ENCODE peak calls at places on chromosomes 6 and 20, in seven cellular contexts. Z is brain microvascular endothelial cell, G is nephron progenitor cell, E is omental fat pad, Q is A549, H is fibroblast of the aortic adventitia, I is endothelial cell. O is an unnamed sample.

GRCh38 chr20:57582432-57583288 is 21.8 kb downstream of the PCK1 start:
- DNase-seq in I (peak), G (peak), Q (no peak), H (peak), E (no peak), Z (peak), O (no peak)

GRCh38 chr6:170290306-170291128 is at the start of gene DLL1:
- DNase-seq in H (peak), I (peak), Z (no peak), E (no peak), G (peak), Q (no peak), O (peak)

GRCh38 chr20:1934578-1935573 is 39.7 kb downstream of the SIRPA start:
- DNase-seq in Q (no peak), Z (peak), G (no peak), I (no peak), H (peak), E (peak), O (no peak)

GRCh38 chr6:157682856-157683481 is 140.1 kb upstream of the SNX9 start:
- DNase-seq in I (no peak), E (no peak), H (peak), Z (peak), G (no peak), Q (peak), O (no peak)

GRCh38 chr20:12594410-12595130 is 414.2 kb upstream of the SPTLC3 start:
- DNase-seq in Z (peak), H (no peak), G (no peak), I (no peak), E (no peak), Q (peak), O (no peak)

GRCh38 chr6:149138699-149139294 is 178.7 kb upstream of the TAB2 start:
- DNase-seq in E (no peak), I (no peak), Z (no peak), G (no peak), H (no peak), Q (no peak), O (no peak)

GRCh38 chr20:50027611-50028105 is 44.9 kb downstream of the SNAI1 start:
- DNase-seq in E (peak), Q (peak), H (peak), Z (peak), G (no peak), I (no peak), O (no peak)

GRCh38 chr6:106870069-106870468 is 104.5 kb downstream of the CD24 start:
- DNase-seq in E (no peak), H (peak), I (no peak), G (no peak), Z (peak), Q (peak), O (no peak)

GRCh38 chr20:49668181-49668877 is 45.3 kb downstream of the B4GALT5 start:
- DNase-seq in I (no peak), Z (no peak), E (no peak), H (no peak), G (peak), Q (no peak), O (peak)

GRCh38 chr6:83292900-83293843 is 100.0 kb downstream of the RWDD2A start:
- DNase-seq in G (no peak), Q (no peak), Z (no peak), E (no peak), H (no peak), I (no peak), O (no peak)

GRCh38 chr6:139129284-139129683 is 5.6 kb upstream of the HECA start:
- DNase-seq in I (no peak), Q (no peak), H (peak), E (no peak), Z (peak), G (no peak), O (no peak)

GRCh38 chr20:45358282-45359068 is 4.5 kb upstream of the SYS1 start:
- DNase-seq in Z (peak), I (no peak), H (peak), Q (no peak), G (no peak), E (no peak), O (no peak)

GRCh38 chr6:170148709-170149470 is 142.0 kb downstream of the DLL1 start:
- DNase-seq in G (no peak), Z (no peak), E (no peak), Q (no peak), H (no peak), I (no peak), O (no peak)

GRCh38 chr20:46400253-46400652 is 6.2 kb downstream of the ELMO2 start:
- DNase-seq in G (no peak), H (peak), I (no peak), E (no peak), Q (no peak), Z (peak), O (no peak)

DNA sequence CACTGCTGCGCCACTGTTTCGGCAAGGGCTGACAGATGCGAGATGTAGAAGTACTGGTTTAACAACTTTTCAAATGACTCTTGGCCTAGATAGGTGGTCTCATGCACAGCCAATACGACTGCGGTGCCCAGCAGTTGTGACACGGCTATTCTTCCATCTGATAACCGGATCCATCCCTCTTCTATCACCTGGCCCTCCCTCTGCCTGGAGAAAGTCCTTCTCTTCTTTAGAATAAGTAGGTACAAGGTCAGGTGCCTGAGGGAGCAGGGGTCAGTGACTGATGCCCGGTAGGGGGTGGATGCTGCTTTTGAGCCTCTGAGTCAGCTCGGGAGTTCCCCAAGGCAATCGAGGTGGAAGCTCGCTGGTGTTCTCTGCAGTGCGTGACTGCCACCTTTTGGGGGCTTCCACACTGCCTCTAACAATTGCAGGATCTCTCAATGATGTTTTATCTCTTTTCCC is 166.8 kb upstream of the GRIK2 start:
- DNase-seq in I (peak), G (peak), E (no peak), Q (peak), Z (peak), H (peak), O (peak)
- TF ChIP-seq CTCF in I (no peak), G (peak), E (no peak), Q (peak), Z (peak), H (peak), O (no peak)

DNA sequence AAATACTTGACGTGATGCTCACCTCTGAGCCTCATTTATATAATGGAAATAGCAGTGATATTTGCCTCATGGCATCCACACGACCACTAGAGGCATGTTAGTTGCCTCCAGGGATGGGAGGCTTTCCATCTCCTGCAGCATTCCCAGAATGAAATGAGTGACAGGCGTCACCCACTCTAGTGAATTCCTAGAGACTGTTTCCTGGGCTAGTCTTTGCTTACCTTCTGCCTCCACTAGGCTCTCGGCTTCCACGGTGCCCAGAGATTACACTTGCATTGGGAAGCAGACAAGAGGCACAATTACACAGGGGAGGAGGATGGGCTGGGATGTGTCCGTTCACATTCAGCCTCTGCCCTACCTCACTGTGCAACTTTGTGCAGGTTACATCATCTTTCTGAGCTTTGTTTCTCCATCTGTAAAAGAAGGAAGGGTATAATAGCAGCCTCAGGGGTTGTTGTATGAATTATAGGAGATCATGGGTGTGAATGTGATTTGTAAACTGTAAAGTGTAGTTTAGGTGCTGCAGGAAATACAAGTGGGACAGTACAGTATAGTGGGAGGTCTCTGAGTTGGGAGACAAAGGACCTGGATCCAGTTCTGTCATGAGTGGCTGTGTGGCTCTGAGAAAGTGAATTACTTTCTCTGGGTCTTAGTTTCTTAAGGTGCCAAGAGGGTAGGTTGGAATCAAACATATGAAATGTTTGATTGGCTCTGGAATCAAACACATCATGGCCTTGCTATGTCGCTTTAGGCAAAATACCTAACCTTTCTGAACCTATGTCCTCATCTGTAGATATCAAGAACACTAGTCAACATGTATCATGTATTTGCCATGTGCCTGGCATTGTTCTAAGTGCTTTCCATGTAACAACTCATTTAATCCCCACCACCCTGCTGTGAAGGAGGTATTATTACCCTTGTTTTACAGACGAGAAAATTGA is 3.6 kb upstream of the VSTM2L start:
- DNase-seq in I (no peak), Q (no peak), Z (no peak), H (no peak), G (no peak), E (no peak), O (no peak)
- TF ChIP-seq CTCF in I (no peak), Q (no peak), Z (peak), H (no peak), G (no peak), E (no peak), O (no peak)

GRCh38 chr20:62428396-62429160 is 1.2 kb upstream of the RBBP8NL start:
- DNase-seq in E (no peak), H (no peak), I (no peak), G (no peak), Z (no peak), Q (no peak), O (no peak)
- TF ChIP-seq CTCF in E (no peak), H (no peak), I (no peak), G (no peak), Z (no peak), Q (no peak), O (no peak)

GRCh38 chr6:16737389-16737788 is 23.9 kb downstream of the ATXN1 start:
- DNase-seq in Z (no peak), E (no peak), G (no peak), I (no peak), Q (no peak), H (peak), O (no peak)

GRCh38 chr6:16741112-16742016 is 19.9 kb downstream of the ATXN1 start:
- DNase-seq in G (no peak), Q (no peak), H (peak), Z (peak), E (no peak), I (no peak), O (peak)

GRCh38 chr6:16736856-16737255 is 24.4 kb downstream of the ATXN1 start:
- DNase-seq in Z (no peak), H (no peak), E (no peak), I (no peak), Q (no peak), G (no peak), O (no peak)

GRCh38 chr6:16737926-16738325 is 23.3 kb downstream of the ATXN1 start:
- DNase-seq in E (no peak), I (no peak), G (no peak), H (peak), Z (no peak), Q (no peak), O (no peak)

DNA sequence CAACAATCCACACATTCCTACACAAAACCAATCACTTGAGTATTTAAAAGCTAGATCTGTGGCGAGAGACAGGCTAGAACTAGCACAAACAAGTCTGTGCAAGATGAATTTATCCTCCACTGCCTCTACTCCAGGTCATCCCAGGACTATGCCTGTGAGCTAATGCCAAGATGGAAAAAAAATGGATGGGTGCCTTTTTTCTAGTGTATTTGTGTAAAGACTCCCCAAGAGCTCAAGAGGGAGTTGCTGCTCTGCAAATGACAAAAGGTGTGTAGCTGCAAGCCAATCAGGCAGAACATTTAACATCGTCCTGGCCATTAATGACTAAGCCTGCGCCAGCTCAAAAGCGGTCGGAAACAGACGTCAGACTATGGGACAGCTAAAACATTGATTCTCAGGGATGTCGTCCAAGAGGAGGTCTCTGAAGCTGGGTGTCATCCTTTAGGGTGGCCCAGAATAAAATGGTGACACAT is 21.9 kb downstream of the ATXN1 start:
- DNase-seq in H (peak), E (no peak), I (no peak), Q (no peak), G (no peak), Z (no peak), O (no peak)
- TF ChIP-seq CTCF in H (no peak), E (no peak), I (no peak), Q (no peak), G (no peak), Z (no peak), O (no peak)

GRCh38 chr20:4326194-4327065 is 311.1 kb upstream of the RNF24 start:
- DNase-seq in I (no peak), G (no peak), Q (no peak), Z (no peak), H (no peak), E (no peak), O (no peak)

GRCh38 chr20:4329232-4329631 is 313.9 kb upstream of the RNF24 start:
- DNase-seq in Q (peak), I (no peak), H (no peak), G (no peak), E (no peak), Z (no peak), O (no peak)

GRCh38 chr20:4328541-4328940 is 313.2 kb upstream of the RNF24 start:
- DNase-seq in I (no peak), Q (no peak), G (no peak), E (no peak), Z (no peak), H (no peak), O (no peak)

GRCh38 chr20:4325548-4326187 is 310.3 kb upstream of the RNF24 start:
- DNase-seq in E (no peak), Z (no peak), G (no peak), H (no peak), Q (no peak), I (no peak), O (no peak)

DNA sequence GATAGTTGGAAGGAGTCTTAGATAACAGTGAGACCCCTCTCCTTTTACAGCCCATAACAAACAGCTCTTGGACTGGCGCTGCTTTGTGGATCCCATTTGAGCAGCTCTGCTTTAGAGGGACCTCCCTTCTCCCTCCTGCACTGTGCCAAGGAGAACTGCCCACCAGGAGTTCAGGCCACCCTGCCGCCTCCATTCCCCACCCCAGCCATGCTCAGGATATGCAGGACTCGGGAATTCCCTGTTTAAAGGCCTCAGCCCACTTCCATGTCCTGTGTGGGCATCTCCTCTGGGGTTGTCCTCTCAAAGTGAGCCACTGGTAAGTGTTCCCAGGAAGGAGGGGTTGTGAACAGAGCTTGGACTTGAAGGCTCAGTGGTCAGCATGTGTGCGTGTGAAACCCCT is 312.6 kb upstream of the RNF24 start:
- DNase-seq in E (no peak), I (no peak), H (no peak), G (no peak), Q (no peak), Z (no peak), O (no peak)
- TF ChIP-seq CTCF in E (no peak), I (no peak), H (no peak), G (no peak), Q (no peak), Z (no peak), O (no peak)

GRCh38 chr20:20820104-20820503 is 107.7 kb upstream of the RALGAPA2 start:
- DNase-seq in G (peak), I (peak), H (no peak), E (no peak), Z (no peak), Q (peak), O (no peak)
- TF ChIP-seq CTCF in G (peak), I (peak), H (peak), E (no peak), Z (peak), Q (no peak), O (no peak)

GRCh38 chr6:42984001-42984923 is at the start of gene PPP2R5D:
- DNase-seq in Z (peak), E (peak), H (peak), I (peak), G (peak), Q (peak), O (peak)
- TF ChIP-seq CTCF in Z (peak), E (no peak), H (no peak), I (no peak), G (no peak), Q (no peak), O (no peak)

GRCh38 chr20:56181593-56181992 is 66.9 kb upstream of the MC3R start:
- DNase-seq in H (no peak), Z (no peak), Q (no peak), G (no peak), E (no peak), I (no peak), O (peak)
- TF ChIP-seq CTCF in H (no peak), Z (no peak), Q (no peak), G (no peak), E (no peak), I (no peak), O (no peak)

DNA sequence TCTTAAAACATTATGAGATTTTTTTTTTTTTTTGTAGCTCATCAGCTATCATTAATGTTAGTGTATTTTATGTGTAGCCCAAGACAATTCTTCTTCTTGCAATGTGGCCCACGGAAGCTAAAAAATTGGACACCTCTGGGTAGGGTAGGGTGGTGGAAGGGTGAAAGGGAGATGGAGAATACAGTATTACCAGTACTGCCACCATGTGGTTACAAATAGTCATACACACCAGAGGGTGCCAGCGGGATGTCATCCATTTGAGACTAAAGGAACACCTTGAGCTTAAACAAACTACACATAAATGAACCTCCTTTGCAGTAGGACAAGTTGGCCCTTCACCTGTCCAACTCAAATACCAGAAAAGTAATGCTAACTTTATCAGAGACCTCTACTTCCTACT is 601.9 kb downstream of the HTR1B start:
- DNase-seq in Q (no peak), G (peak), H (no peak), Z (no peak), I (peak), E (no peak), O (peak)
- TF ChIP-seq CTCF in Q (no peak), G (peak), H (no peak), Z (peak), I (peak), E (no peak), O (peak)

DNA sequence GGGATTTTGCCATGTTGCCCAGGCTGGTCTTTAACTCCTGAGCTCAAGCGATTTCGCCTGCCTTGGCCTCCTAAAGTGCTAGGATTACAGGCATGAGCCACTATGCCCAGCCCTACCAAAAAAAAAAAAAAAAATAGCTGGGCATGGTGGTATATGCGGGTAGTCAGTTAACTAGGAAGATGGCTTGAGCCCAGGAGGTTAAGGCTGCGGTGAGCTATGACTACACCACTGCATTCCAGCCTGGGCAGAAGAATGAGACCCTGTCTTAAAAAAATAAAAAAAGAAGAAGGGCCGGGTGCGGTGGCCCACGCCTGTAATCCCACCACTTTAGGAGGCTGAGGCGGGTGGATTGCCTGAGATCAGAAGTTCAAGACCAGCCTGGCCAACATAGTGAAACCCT is 50.2 kb downstream of the ELOVL2 start:
- DNase-seq in E (no peak), H (no peak), Z (no peak), I (no peak), Q (no peak), G (no peak), O (no peak)
- TF ChIP-seq CTCF in E (no peak), H (no peak), Z (no peak), I (no peak), Q (no peak), G (no peak), O (no peak)